ENCODE peak calls at places on chromosomes 13 and 19, in five cellular contexts. W is HepG2, O is K562, M is H1, B is GM12878. U is an unnamed sample.

GRCh38 chr19:33175886-33176669 is 18.1 kb upstream of the LRP3 start:
- DNase-seq in O (no peak), M (peak), B (no peak), W (peak), U (peak)

GRCh38 chr13:114101325-114101821 is 31.1 kb downstream of the RASA3 start:
- DNase-seq in B (no peak), W (no peak), O (no peak), M (no peak), U (no peak)

GRCh38 chr19:23916991-23917390 is 2.3 kb downstream of the ZNF726 start:
- DNase-seq in O (no peak), M (no peak), B (no peak), W (no peak), U (no peak)

GRCh38 chr19:1434040-1434366 is 4.2 kb upstream of the RPS15 start:
- DNase-seq in B (no peak), W (no peak), O (no peak), M (no peak), U (no peak)

GRCh38 chr13:46062190-46062589 is 9.6 kb upstream of the ZC3H13 start:
- DNase-seq in W (no peak), B (no peak), M (no peak), O (no peak), U (peak)

GRCh38 chr19:4456843-4457653 is 546 bp downstream of the UBXN6 start:
- DNase-seq in B (no peak), O (peak), M (peak), W (no peak), U (peak)

GRCh38 chr19:41430907-41431306 is 3.7 kb upstream of the B3GNT8 start:
- DNase-seq in O (no peak), B (no peak), M (no peak), W (no peak), U (no peak)

GRCh38 chr13:30850204-30850866 is 55.7 kb upstream of the MEDAG start:
- DNase-seq in O (no peak), B (no peak), M (no peak), W (no peak), U (no peak)

GRCh38 chr19:41443813-41444455 is 978 bp downstream of the ERICH4 start:
- DNase-seq in M (no peak), B (no peak), O (no peak), W (no peak), U (no peak)

GRCh38 chr19:1251233-1251502 is 2.8 kb downstream of the MIDN start:
- DNase-seq in W (peak), M (no peak), B (no peak), O (no peak), U (peak)

GRCh38 chr13:32911506-32911905 is 104.7 kb upstream of the KL start:
- DNase-seq in W (peak), M (no peak), B (no peak), O (no peak), U (peak)

GRCh38 chr13:21753117-21753729 is 82.3 kb downstream of the FGF9 start:
- DNase-seq in O (no peak), M (no peak), B (no peak), W (no peak), U (no peak)

GRCh38 chr19:1445932-1446712 is 3.8 kb upstream of the APC2 start:
- DNase-seq in W (no peak), O (peak), M (peak), B (no peak), U (peak)

GRCh38 chr19:42198676-42199439 is 18.6 kb downstream of the DEDD2 start:
- DNase-seq in W (no peak), O (no peak), M (no peak), B (peak), U (no peak)

GRCh38 chr19:33400856-33401682 is 27.6 kb downstream of the CEBPG start:
- DNase-seq in M (no peak), B (no peak), W (peak), O (no peak), U (no peak)

GRCh38 chr19:49326165-49326704 is 1.2 kb upstream of the SLC6A16 start:
- DNase-seq in O (no peak), B (no peak), M (no peak), W (no peak), U (no peak)
- TF ChIP-seq HDAC2 in O (no peak), B (no peak), M (no peak), W (no peak), U (no peak)

GRCh38 chr19:9070066-9070465 is 16.8 kb upstream of the OR1M1 start:
- DNase-seq in W (no peak), B (no peak), O (no peak), M (peak), U (peak)

GRCh38 chr19:9073806-9074205 is 13.1 kb upstream of the OR1M1 start:
- DNase-seq in B (no peak), O (no peak), M (no peak), W (no peak), U (no peak)

GRCh38 chr19:9078651-9079050 is 8.2 kb upstream of the OR1M1 start:
- DNase-seq in O (no peak), B (no peak), W (no peak), M (no peak), U (no peak)

GRCh38 chr19:9076886-9077285 is 10.0 kb upstream of the OR1M1 start:
- DNase-seq in O (no peak), M (no peak), W (no peak), B (no peak), U (no peak)

DNA sequence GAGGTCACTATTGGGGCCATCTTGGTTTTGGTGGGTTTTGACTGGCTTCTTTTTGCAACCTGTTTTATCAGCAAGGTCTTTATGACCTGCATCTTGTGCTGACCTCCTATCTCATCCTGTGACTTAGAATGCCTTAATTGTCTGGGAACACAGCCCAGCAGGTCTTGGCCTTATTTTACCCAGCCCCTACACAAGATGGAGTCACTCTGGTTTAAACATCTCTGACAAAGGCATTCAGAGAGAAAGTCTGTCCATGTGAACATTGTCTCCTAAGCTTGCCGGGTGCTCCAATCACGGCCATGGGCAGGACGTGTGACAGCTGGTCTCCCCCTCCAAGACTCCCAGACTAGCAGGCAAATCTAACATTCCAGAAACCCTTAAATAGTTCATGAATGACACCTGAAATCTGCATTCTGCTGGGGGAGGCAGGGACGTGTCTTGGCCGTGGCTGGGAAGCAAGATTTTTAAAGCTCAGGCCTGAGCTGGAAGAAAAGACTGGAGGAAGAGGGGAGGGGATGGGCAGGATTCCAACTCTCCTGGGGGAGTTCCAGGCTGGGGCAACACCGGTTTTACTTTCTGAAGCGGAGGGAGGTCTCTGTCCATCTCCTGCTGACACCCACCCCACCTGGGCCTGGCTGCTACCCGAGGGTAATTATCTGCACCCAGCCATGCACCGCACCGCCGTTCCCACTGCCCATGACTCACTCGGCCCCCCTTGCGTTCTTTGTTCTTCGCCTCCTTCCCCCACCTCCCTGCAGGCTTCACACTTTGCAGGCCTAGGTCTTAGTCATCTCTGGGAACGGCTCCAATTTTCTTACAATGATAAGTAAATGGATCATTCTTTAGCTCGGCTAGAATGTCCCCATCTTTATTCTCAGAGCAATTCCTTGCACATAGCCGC is 11.5 kb upstream of the OR1M1 start:
- DNase-seq in W (peak), B (no peak), O (peak), M (peak), U (peak)
- TF ChIP-seq HDAC2 in W (no peak), B (no peak), O (peak), M (no peak), U (no peak)

GRCh38 chr13:47908200-47908902 is 92.7 kb downstream of the SUCLA2 start:
- DNase-seq in O (no peak), W (peak), B (no peak), M (no peak), U (no peak)
- TF ChIP-seq HDAC2 in O (no peak), W (peak), B (no peak), M (no peak), U (no peak)

GRCh38 chr13:110618167-110618566 is 2.8 kb downstream of the NAXD start:
- DNase-seq in W (no peak), B (no peak), M (no peak), O (no peak), U (no peak)

GRCh38 chr13:110615322-110616102 is at the start of gene NAXD:
- DNase-seq in M (peak), O (peak), B (peak), W (peak), U (peak)

GRCh38 chr13:110615005-110615321 is 382 bp upstream of the NAXD start:
- DNase-seq in M (no peak), W (no peak), B (no peak), O (no peak), U (no peak)

GRCh38 chr13:110617326-110618072 is 2.2 kb downstream of the NAXD start:
- DNase-seq in B (no peak), M (no peak), O (peak), W (peak), U (no peak)

DNA sequence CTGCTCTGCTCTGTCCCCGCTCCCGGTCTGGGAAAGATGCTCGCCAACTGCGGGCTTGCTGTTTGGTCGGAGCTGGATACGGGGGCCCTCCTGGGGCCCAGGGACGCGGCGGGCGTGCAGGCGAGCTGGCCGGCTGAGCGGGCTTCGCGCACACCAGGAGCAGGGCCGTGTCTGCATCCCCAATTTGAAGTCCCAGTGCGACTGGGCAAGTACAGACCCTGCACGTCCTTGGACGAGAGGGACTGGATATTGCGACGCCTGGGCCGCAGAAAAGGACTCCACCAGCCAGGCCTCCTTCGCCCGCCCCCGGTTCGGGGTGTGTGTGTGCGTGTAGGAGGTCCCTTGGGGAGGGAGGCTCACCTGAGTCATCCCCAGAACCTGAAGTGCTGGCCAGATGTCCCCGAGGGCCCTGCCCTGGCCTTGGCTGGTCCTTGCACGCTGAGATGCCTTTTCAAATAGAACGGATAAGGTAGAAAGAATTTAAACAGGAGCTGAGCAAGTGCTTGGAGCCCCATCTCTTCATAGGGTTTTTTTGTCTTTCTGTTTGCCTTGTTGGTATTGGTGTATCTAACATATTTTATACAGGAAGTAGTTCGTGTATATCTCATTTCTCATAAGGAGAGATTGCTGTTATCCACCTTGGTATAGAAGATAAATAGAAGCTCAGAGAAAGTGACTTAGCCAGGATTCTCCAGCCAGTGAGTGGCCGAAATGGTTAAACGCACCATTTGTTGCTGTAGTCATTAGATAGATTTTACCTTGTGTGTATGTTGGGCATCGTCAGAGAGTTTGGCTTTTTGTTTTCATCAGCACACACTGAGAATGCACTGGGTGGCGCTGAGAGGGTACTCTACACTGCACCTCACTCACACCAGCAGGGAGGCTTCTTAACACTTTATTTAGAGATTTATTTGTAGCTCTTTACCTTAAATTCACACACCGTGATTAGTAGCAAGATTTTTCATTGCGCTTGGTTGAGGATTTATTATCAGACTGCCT is 1.1 kb downstream of the NAXD start:
- DNase-seq in B (no peak), O (peak), W (peak), M (peak), U (peak)
- TF ChIP-seq HDAC2 in B (no peak), O (no peak), W (no peak), M (no peak), U (no peak)

DNA sequence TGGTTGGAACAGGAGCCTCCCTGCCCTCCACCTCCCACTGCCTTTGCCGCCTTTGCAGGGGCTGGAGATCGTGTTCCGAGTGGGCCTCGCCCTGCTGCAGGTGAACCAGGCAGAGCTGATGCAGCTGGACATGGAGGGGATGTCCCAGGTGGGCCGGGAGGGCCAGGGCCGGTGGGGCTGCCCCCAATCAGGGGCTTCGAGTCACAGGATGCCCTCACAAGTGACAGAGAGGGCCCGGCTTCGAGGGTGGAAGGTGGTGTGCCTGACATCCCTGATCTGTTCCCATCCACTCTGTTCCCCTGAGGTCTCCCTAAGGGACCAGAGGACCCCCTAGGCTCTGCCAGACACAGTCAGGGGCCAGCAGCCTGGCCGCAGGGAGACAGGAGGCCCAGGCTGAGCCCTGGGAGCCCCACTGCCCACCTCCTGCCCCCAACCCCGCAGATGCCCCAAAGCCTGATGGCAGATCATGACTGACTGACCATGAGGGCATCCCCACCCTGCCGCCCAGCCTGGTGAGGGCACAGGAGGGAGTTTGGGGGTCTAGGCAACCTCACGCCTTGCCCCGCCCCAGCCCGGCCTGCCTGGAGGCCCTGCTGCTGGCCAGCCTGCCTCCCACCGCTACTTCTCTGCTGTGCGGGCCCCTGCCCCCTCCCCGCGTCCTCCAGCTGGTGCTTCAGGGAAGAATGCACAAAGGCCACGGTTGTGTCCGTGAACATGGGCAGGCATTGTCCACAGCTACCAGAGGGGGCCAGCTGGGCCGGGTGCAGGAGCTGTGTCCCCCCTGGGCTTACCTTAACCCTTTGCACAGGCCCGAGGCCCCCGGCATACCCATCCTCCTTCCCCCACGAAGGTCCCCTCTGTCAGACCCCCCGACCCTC is 21.8 kb downstream of the EVI5L start:
- DNase-seq in W (no peak), B (no peak), O (no peak), M (no peak), U (no peak)
- TF ChIP-seq HDAC2 in W (no peak), B (no peak), O (no peak), M (no peak), U (no peak)

GRCh38 chr13:95087746-95088305 is 213.4 kb downstream of the ABCC4 start:
- DNase-seq in B (no peak), M (no peak), W (peak), O (no peak), U (no peak)
- TF ChIP-seq HDAC2 in B (no peak), M (no peak), W (no peak), O (no peak), U (no peak)

DNA sequence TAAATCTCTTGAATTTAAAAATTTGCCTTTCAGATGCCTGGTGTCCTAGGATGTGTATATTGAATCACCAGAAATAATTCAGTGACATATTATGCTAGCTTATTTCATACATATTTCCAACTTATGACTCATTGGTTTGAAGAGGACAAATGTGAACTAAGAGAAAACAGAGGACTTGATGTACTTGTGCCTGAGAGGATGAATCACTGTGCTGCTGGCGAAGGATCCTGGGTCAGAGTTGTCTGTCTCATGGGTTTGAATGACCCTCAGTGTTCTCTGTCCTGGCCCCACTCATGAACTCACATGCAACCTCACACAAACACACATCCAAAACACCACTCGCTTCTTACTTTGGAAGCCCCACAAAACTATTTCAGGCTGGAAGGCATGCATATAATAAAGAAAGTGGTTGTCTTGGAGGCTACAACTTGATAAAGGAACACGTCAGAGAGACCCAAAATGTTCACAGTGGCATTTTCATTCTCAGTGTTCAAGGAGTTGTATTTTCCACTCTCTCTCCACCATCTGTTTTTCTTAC is 129.0 kb upstream of the SPRY2 start:
- DNase-seq in M (no peak), B (no peak), O (no peak), W (no peak), U (peak)
- TF ChIP-seq HDAC2 in M (no peak), B (no peak), O (no peak), W (no peak), U (no peak)

GRCh38 chr19:7864719-7865074 is 9.5 kb downstream of the PRR36 start:
- DNase-seq in O (no peak), B (no peak), W (no peak), M (no peak), U (no peak)

GRCh38 chr19:7867092-7867844 is 6.9 kb downstream of the PRR36 start:
- DNase-seq in M (no peak), W (no peak), O (no peak), B (no peak), U (no peak)

GRCh38 chr19:7865262-7865911 is 8.8 kb downstream of the PRR36 start:
- DNase-seq in M (no peak), B (no peak), O (no peak), W (no peak), U (no peak)

GRCh38 chr19:7868326-7868670 is 5.9 kb downstream of the PRR36 start:
- DNase-seq in B (no peak), M (no peak), W (no peak), O (peak), U (no peak)

GRCh38 chr19:7866399-7867091 is 7.6 kb downstream of the PRR36 start:
- DNase-seq in O (no peak), W (peak), B (no peak), M (no peak), U (no peak)
- TF ChIP-seq HDAC2 in O (no peak), W (no peak), B (no peak), M (no peak), U (no peak)

DNA sequence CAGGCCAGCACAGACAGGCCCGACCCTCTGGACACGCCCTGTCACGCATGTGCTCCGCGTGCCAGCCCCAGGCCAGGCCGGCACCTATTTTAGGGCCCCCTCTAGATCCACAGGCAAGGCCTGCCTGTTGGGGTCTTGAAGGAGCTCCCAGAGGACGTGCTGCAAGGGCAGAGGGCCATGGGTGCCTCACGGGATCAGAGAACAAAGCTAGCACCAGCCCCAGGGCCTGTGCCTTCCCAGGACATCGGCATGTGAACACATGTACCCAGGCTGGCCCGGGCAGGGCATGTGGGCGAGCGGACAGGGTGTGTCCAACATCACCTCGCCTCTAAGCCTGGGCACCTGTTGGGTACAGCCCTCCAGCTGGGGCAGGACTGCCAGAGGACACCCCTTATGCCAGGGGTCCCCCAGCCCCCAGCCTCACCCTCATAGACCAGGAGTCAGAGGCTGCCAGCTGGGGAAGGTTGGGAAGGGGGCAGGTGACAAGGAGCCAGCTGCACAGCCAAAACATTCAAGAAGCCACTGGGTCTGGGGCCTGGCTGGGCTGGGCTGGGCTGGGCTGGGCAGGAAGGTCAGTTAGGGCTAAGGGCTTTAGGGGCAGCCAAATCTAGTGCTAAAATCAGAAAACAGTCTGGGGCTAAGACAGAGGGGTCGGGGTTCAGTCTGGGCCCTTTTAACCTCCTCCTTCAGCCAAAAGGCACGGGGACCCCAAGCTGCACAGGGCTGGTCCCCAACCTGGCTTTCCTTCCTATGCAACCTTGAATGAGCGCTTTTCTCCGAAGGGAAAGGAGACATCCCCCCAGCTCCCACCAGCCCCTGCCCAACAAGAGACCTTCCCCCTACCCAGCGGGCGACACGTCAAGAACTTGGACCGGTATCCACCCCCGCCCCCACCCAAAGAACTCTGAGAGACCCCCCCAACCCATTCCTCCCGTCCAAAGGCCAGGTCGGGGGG is 35.3 kb upstream of the NANOS3 start:
- DNase-seq in M (no peak), W (no peak), B (no peak), O (no peak), U (peak)
- TF ChIP-seq HDAC2 in M (no peak), W (no peak), B (no peak), O (no peak), U (no peak)

U was measured in A549.